ENCODE peak calls at places on chromosomes 6 and 20, in six cellular contexts. Y is Right ventricle myocardium inferior, G is astrocyte of the hippocampus, B is NCI-H1105, L is NCI-H526 treated with DMSO at 0.1 percent for 48 hours, W is GM13977. D is an unnamed sample.

GRCh38 chr20:50855498-50856474 is 60.9 kb downstream of the BCAS4 start:
- DNase-seq in Y (no peak), G (peak), B (peak), L (no peak), W (no peak), D (no peak)

GRCh38 chr6:17525637-17526036 is 74.5 kb upstream of the FAM8A1 start:
- DNase-seq in Y (no peak), G (no peak), B (no peak), L (no peak), W (no peak), D (no peak)

GRCh38 chr6:11196511-11197174 is 35.8 kb downstream of the NEDD9 start:
- DNase-seq in Y (no peak), G (peak), B (no peak), L (no peak), W (no peak), D (no peak)

GRCh38 chr6:159184559-159184958 is 15.4 kb downstream of the FNDC1 start:
- DNase-seq in Y (no peak), G (peak), B (no peak), L (no peak), W (no peak), D (no peak)

GRCh38 chr6:26064619-26065257 is 22.5 kb upstream of the HFE start:
- DNase-seq in Y (no peak), G (peak), B (no peak), L (peak), W (no peak), D (no peak)

GRCh38 chr20:22684072-22684762 is 99.8 kb upstream of the FOXA2 start:
- DNase-seq in Y (no peak), G (peak), B (peak), L (peak), W (peak), D (no peak)

GRCh38 chr20:32681175-32682084 is 7.7 kb upstream of the C20orf203 start:
- DNase-seq in Y (no peak), G (peak), B (peak), L (no peak), W (no peak), D (peak)

GRCh38 chr6:161901740-161902426 is 628.0 kb upstream of the AGPAT4 start:
- DNase-seq in Y (no peak), G (no peak), B (no peak), L (no peak), W (no peak), D (no peak)

GRCh38 chr20:18046535-18046934 is 11.2 kb downstream of the OVOL2 start:
- DNase-seq in Y (no peak), G (no peak), B (no peak), L (no peak), W (no peak), D (no peak)

GRCh38 chr6:156881687-156882629 is 104.8 kb downstream of the ARID1B start:
- DNase-seq in Y (no peak), G (no peak), B (no peak), L (no peak), W (no peak), D (no peak)

GRCh38 chr20:19909696-19910095 is 107.5 kb upstream of the NAA20 start:
- DNase-seq in Y (peak), G (no peak), B (no peak), L (no peak), W (no peak), D (peak)

GRCh38 chr20:25360631-25361286 is 29.9 kb downstream of the ABHD12 start:
- DNase-seq in Y (no peak), G (peak), B (no peak), L (no peak), W (no peak), D (no peak)

GRCh38 chr6:160991411-160992322 is at the start of gene MAP3K4:
- DNase-seq in Y (peak), G (peak), B (peak), L (peak), W (peak), D (peak)

GRCh38 chr20:61437280-61438206 is 185.5 kb downstream of the CDH4 start:
- DNase-seq in Y (no peak), G (peak), B (no peak), L (no peak), W (no peak), D (peak)